ENCODE peak calls at places on chromosome 1, in seven cellular contexts. S is mesenchymal stem cell, W is IMR-90, P is H1, B is H9, J is neuronal stem cell, C is trophoblast cell. L is an unnamed sample.
A peak's percentile ranks its signal among the peaks of the same experiment; 100 is the strongest.

GRCh38 chr1:55235722-55236121 is 20.6 kb upstream of the USP24 start:
- DNase-seq in S (peak; percentile 91), W (peak; percentile 85), P (no peak), B (no peak), J (no peak), C (peak; percentile 83), L (no peak)

GRCh38 chr1:54800041-54800898 is 853 bp downstream of the TTC22 start:
- DNase-seq in S (no peak), W (no peak), P (no peak), B (no peak), J (no peak), C (no peak), L (no peak)

GRCh38 chr1:114379987-114380386 is 131.0 kb downstream of the TRIM33 start:
- DNase-seq in S (no peak), W (no peak), P (no peak), B (no peak), J (no peak), C (no peak), L (peak; percentile 93)

GRCh38 chr1:234839663-234840062 is 229.7 kb upstream of the IRF2BP2 start:
- DNase-seq in S (no peak), W (no peak), P (no peak), B (no peak), J (no peak), C (no peak), L (peak; percentile 57)

GRCh38 chr1:177252877-177253276 is 82.1 kb downstream of the BRINP2 start:
- DNase-seq in S (no peak), W (no peak), P (no peak), B (no peak), J (no peak), C (no peak), L (no peak)

GRCh38 chr1:1892079-1892762 is 1.3 kb upstream of the GNB1 start:
- DNase-seq in S (no peak), W (no peak), P (no peak), B (no peak), J (no peak), C (no peak), L (no peak)

GRCh38 chr1:94669213-94669612 is 127.7 kb upstream of the F3 start:
- DNase-seq in S (peak; percentile 34), W (peak; percentile 42), P (no peak), B (no peak), J (no peak), C (no peak), L (no peak)

GRCh38 chr1:223531742-223532341 is 133.7 kb downstream of the CAPN8 start:
- DNase-seq in S (peak; percentile 23), W (peak; percentile 19), P (peak; percentile 50), B (peak; percentile 77), J (peak; percentile 44), C (peak; percentile 60), L (peak; percentile 74)

GRCh38 chr1:244218220-244218619 is 167.1 kb downstream of the ZBTB18 start:
- DNase-seq in S (no peak), W (no peak), P (no peak), B (no peak), J (no peak), C (no peak), L (no peak)

GRCh38 chr1:87684786-87685185 is 356.1 kb downstream of the LMO4 start:
- DNase-seq in S (peak; percentile 83), W (peak; percentile 72), P (no peak), B (no peak), J (no peak), C (no peak), L (no peak)

GRCh38 chr1:169108897-169109560 is 2.5 kb downstream of the ATP1B1 start:
- DNase-seq in S (peak; percentile 88), W (peak; percentile 35), P (no peak), B (no peak), J (no peak), C (no peak), L (peak; percentile 75)

GRCh38 chr1:33349778-33350610 is 29.1 kb upstream of the A3GALT2 start:
- DNase-seq in S (peak; percentile 82), W (peak; percentile 72), P (no peak), B (peak; percentile 80), J (peak; percentile 79), C (peak; percentile 90), L (peak; percentile 80)

GRCh38 chr1:152481869-152482664 is 28.5 kb upstream of the LCE5A start:
- DNase-seq in S (no peak), W (no peak), P (no peak), B (no peak), J (no peak), C (no peak), L (no peak)

GRCh38 chr1:247077234-247077633 is 1.4 kb downstream of the ZNF670 start:
- DNase-seq in S (no peak), W (peak; percentile 22), P (no peak), B (no peak), J (no peak), C (no peak), L (no peak)

GRCh38 chr1:211613108-211613947 is 34.4 kb upstream of the SLC30A1 start:
- DNase-seq in S (peak; percentile 96), W (peak; percentile 94), P (no peak), B (no peak), J (no peak), C (peak; percentile 74), L (peak; percentile 71)

GRCh38 chr1:71621785-71622184 is 541.0 kb upstream of the ZRANB2 start:
- DNase-seq in S (no peak), W (peak; percentile 90), P (no peak), B (no peak), J (no peak), C (no peak), L (no peak)

DNA sequence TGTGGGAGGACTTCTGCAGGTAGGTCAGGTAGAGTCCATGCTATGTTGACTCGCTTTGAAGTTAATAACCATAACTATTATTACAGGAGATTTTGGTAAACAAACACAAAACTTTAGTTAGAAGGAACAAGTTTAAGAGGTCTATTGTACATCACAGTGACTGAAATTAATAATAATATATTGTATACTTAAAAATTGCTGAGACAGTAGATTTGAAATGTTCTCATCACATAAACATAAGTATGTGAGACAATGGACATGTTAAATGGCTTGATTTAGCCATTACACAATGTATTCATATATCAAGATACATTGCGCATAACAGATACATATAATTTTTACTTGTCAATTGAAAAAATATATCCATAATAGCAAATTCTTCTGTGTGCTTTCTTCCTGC is 91.4 kb upstream of the CD53 start:
- DNase-seq in S (no peak), W (no peak), P (no peak), B (no peak), J (no peak), C (no peak), L (no peak)
- H4K8ac ChIP-seq in S (no peak overlapping the region), W (no peak overlapping the region), P (no peak overlapping the region), B (no peak overlapping the region), J (no peak overlapping the region), C (no peak overlapping the region), L (no peak overlapping the region)

GRCh38 chr1:156160000-156160743 is 6.8 kb downstream of the SEMA4A start:
- DNase-seq in S (no peak), W (no peak), P (no peak), B (no peak), J (no peak), C (no peak), L (no peak)

GRCh38 chr1:156155760-156156495 is 2.5 kb downstream of the SEMA4A start:
- DNase-seq in S (peak; percentile 45), W (no peak), P (no peak), B (no peak), J (no peak), C (no peak), L (no peak)

GRCh38 chr1:156160744-156161181 is 7.4 kb downstream of the SEMA4A start:
- DNase-seq in S (peak; percentile 75), W (peak; percentile 58), P (no peak), B (peak; percentile 89), J (peak; percentile 74), C (peak; percentile 49), L (peak; percentile 82)

GRCh38 chr1:156157506-156157905 is 4.1 kb downstream of the SEMA4A start:
- DNase-seq in S (peak; percentile 20), W (no peak), P (no peak), B (no peak), J (no peak), C (no peak), L (no peak)

DNA sequence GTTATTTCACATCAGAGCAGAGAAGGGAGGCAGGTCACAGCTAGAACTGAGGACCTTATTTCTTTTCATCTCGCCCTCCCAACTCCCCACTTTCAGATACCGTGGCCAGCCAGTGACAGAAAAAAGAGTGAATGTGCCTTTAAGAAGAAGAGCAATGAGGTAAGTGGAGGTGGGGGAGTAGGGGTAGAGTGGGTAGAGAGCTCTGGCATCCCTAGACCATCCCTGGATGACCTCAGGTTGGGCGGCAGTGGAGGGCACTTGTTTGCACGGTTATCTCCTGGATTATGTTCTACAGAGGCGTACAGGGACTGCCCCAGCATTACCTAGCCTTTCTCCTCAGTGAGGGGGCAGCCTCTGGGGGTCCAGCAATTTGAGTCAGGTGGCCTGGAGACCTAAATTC is 4.6 kb downstream of the SEMA4A start:
- DNase-seq in S (peak; percentile 19), W (no peak), P (no peak), B (no peak), J (no peak), C (no peak), L (no peak)
- H3K4me1 ChIP-seq in S (peaks cover 29% of the 10 kb centered on the region), W (peaks cover 6% of the 10 kb centered on the region), P (peaks cover 14% of the 10 kb centered on the region), B (no peaks in the 10 kb centered on the region), J (peaks cover 12% of the 10 kb centered on the region), C (peaks cover 12% of the 10 kb centered on the region), L (peaks cover 4% of the 10 kb centered on the region)

DNA sequence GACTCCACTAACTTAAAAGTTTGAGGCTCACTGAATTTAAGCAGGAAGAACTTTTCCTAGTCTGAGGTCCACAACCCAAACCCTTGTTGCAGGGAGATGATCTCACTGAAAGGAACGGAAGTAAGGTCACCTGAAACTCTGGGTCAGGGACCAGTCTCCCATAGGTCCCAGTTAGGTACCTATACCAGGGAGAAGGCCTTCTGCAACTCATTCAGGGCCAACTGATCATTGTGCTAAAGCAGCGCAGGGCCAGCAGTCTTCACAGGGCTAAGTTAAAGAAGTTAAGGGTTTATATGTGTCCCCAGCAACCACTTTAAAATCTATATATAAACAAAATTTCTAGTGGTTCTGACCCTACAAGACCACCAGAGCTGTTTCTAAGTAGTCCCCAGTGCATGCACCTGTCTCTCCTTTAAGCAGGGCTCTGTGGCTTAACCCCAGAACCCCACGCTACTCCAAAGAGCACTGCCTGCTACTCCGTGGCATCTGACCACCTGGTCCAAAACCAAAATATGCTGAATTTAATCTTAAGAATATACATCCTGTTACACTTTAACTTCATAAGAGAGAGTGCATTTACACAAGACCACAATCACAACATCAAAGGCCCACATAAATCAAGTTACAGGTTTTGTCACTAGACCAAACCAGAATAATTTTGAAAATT is 2.8 kb downstream of the SRSF10 start:
- DNase-seq in S (no peak), W (no peak), P (no peak), B (no peak), J (no peak), C (no peak), L (no peak)
- H4K8ac ChIP-seq in S (no peak overlapping the region), W (no peak overlapping the region), P (no peak overlapping the region), B (no peak overlapping the region), J (no peak overlapping the region), C (no peak overlapping the region), L (no peak overlapping the region)

GRCh38 chr1:117613249-117613968 is 7.6 kb downstream of the TENT5C start:
- DNase-seq in S (peak; percentile 53), W (no peak), P (no peak), B (peak; percentile 6), J (no peak), C (no peak), L (no peak)
- H3K4me1 ChIP-seq in S (no peaks in the 10 kb centered on the region), W (peaks cover 29% of the 10 kb centered on the region), P (no peaks in the 10 kb centered on the region), B (no peaks in the 10 kb centered on the region), J (no peaks in the 10 kb centered on the region), C (peaks cover 11% of the 10 kb centered on the region), L (peaks cover 5% of the 10 kb centered on the region)

L was measured in mesendoderm.